ENCODE peak calls at places on chromosomes 6 and 20, in four cellular contexts. One of them, this sample, is unnamed.

GRCh38 chr6:84066536-84066935 is 33.0 kb downstream of the MRAP2 start:
- DNase-seq in HepG2: no peak
- DNase-seq in K562: no peak
- DNase-seq in GM12878: no peak
- DNase-seq in this sample: no peak

GRCh38 chr6:34146801-34147592 is 1.1 kb upstream of the GRM4 start:
- DNase-seq in HepG2: no peak
- DNase-seq in K562: no peak
- DNase-seq in GM12878: no peak
- DNase-seq in this sample: peak

GRCh38 chr6:17013701-17014100 is 88.1 kb upstream of the STMND1 start:
- DNase-seq in HepG2: no peak
- DNase-seq in K562: no peak
- DNase-seq in GM12878: no peak
- DNase-seq in this sample: no peak

GRCh38 chr6:4008324-4009047 is 70.5 kb downstream of the FAM217A start:
- DNase-seq in HepG2: peak
- DNase-seq in K562: peak
- DNase-seq in GM12878: no peak
- DNase-seq in this sample: no peak

GRCh38 chr6:7073810-7074525 is 33.8 kb upstream of the RREB1 start:
- DNase-seq in HepG2: no peak
- DNase-seq in K562: no peak
- DNase-seq in GM12878: peak
- DNase-seq in this sample: no peak

GRCh38 chr6:39224523-39225182 is 4.6 kb downstream of the KCNK5 start:
- DNase-seq in HepG2: no peak
- DNase-seq in K562: no peak
- DNase-seq in GM12878: no peak
- DNase-seq in this sample: no peak

GRCh38 chr6:135812085-135812526 is 39.4 kb upstream of the PDE7B start:
- DNase-seq in HepG2: no peak
- DNase-seq in K562: no peak
- DNase-seq in GM12878: no peak
- DNase-seq in this sample: no peak

GRCh38 chr6:110816677-110817076 is 1.4 kb upstream of the CDK19 start:
- DNase-seq in HepG2: no peak
- DNase-seq in K562: no peak
- DNase-seq in GM12878: no peak
- DNase-seq in this sample: no peak

GRCh38 chr6:119533603-119534279 is 184.2 kb upstream of the MAN1A1 start:
- DNase-seq in HepG2: no peak
- DNase-seq in K562: no peak
- DNase-seq in GM12878: peak
- DNase-seq in this sample: no peak

GRCh38 chr6:7257521-7258230 is 55.3 kb downstream of the SSR1 start:
- DNase-seq in HepG2: no peak
- DNase-seq in K562: no peak
- DNase-seq in GM12878: no peak
- DNase-seq in this sample: no peak

GRCh38 chr20:5122861-5123260 is 3.1 kb upstream of the PCNA start:
- DNase-seq in HepG2: no peak
- DNase-seq in K562: peak
- DNase-seq in GM12878: no peak
- DNase-seq in this sample: no peak

GRCh38 chr6:167671977-167672687 is 154.6 kb upstream of the AFDN start:
- DNase-seq in HepG2: no peak
- DNase-seq in K562: no peak
- DNase-seq in GM12878: no peak
- DNase-seq in this sample: no peak

GRCh38 chr6:17703256-17703694 is 3.5 kb downstream of the NUP153 start:
- DNase-seq in HepG2: peak
- DNase-seq in K562: peak
- DNase-seq in GM12878: no peak
- DNase-seq in this sample: no peak

GRCh38 chr6:8175046-8175777 is 72.9 kb upstream of the EEF1E1 start:
- DNase-seq in HepG2: no peak
- DNase-seq in K562: no peak
- DNase-seq in GM12878: no peak
- DNase-seq in this sample: no peak

GRCh38 chr6:40962241-40962640 is 76.8 kb downstream of the UNC5CL start:
- DNase-seq in HepG2: peak
- DNase-seq in K562: no peak
- DNase-seq in GM12878: peak
- DNase-seq in this sample: no peak

GRCh38 chr20:58433759-58434158 is 44.7 kb downstream of the VAPB start:
- DNase-seq in HepG2: no peak
- DNase-seq in K562: peak
- DNase-seq in GM12878: no peak
- DNase-seq in this sample: no peak

GRCh38 chr6:90388395-90388794 is 91.8 kb upstream of the BACH2 start:
- DNase-seq in HepG2: no peak
- DNase-seq in K562: no peak
- DNase-seq in GM12878: no peak
- DNase-seq in this sample: no peak

GRCh38 chr6:95120984-95121383 is 456.4 kb upstream of the MANEA start:
- DNase-seq in HepG2: no peak
- DNase-seq in K562: no peak
- DNase-seq in GM12878: no peak
- DNase-seq in this sample: no peak

GRCh38 chr20:24870876-24871275 is 78.2 kb upstream of the CST7 start:
- DNase-seq in HepG2: no peak
- DNase-seq in K562: no peak
- DNase-seq in GM12878: no peak
- DNase-seq in this sample: no peak

GRCh38 chr6:160804639-160805038 is 102.6 kb downstream of the PLG start:
- DNase-seq in HepG2: no peak
- DNase-seq in K562: no peak
- DNase-seq in GM12878: no peak
- DNase-seq in this sample: no peak

GRCh38 chr6:54094837-54095236 is 16.4 kb upstream of the MLIP start:
- DNase-seq in HepG2: no peak
- DNase-seq in K562: no peak
- DNase-seq in GM12878: no peak
- DNase-seq in this sample: no peak

DNA sequence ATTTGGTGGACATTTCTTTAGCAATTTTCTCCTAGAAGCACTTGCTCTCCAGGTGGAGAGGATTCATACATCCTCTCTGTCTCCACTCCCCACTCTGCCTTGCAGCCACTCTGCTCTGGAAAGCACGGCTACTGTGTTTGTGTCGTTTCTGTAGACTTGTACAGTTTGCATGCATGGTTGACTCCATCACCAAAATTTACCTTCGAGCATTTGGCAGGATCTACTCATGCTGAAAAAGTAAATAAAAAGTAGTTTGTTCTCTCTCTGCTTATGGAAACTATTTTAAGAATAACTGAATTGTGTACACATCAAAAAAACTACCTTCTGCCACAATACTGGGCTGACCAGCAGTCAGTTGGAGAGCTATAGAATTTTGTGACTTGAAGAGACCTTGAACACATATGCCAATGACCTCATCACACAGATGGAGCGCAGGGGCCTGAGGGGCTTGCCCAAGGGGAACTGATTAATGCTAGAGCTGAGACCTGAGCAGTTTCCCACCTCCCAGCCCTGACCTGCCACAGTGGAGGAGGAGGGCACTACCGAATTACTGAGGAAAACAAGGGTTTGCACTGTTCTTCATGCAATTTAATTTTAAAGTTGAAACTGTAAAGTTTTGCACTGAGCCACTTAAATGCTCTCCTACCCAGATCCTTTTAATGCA is 33.7 kb upstream of the FOXQ1 start:
- DNase-seq in HepG2: peak
- DNase-seq in K562: no peak
- DNase-seq in GM12878: no peak
- DNase-seq in this sample: no peak
- TF ChIP-seq TCF7 in HepG2: no peak
- TF ChIP-seq TCF7 in K562: no peak
- TF ChIP-seq TCF7 in GM12878: no peak
- TF ChIP-seq TCF7 in this sample: no peak

GRCh38 chr6:15622045-15622750 is 40.6 kb downstream of the DTNBP1 start:
- DNase-seq in HepG2: no peak
- DNase-seq in K562: no peak
- DNase-seq in GM12878: no peak
- DNase-seq in this sample: no peak
- TF ChIP-seq ATF3 in HepG2: no peak
- TF ChIP-seq ATF3 in K562: no peak
- TF ChIP-seq ATF3 in GM12878: no peak
- TF ChIP-seq ATF3 in this sample: no peak

GRCh38 chr6:130381459-130382380 is 15.9 kb downstream of the TMEM200A start:
- DNase-seq in HepG2: no peak
- DNase-seq in K562: no peak
- DNase-seq in GM12878: no peak
- DNase-seq in this sample: no peak
- TF ChIP-seq SP1 in HepG2: no peak
- TF ChIP-seq SP1 in K562: no peak
- TF ChIP-seq SP1 in GM12878: no peak
- TF ChIP-seq SP1 in this sample: no peak

GRCh38 chr6:163376167-163376566 is 38.4 kb upstream of the QKI start:
- DNase-seq in HepG2: no peak
- DNase-seq in K562: no peak
- DNase-seq in GM12878: no peak
- DNase-seq in this sample: no peak

GRCh38 chr6:163370807-163371206 is 43.7 kb upstream of the QKI start:
- DNase-seq in HepG2: no peak
- DNase-seq in K562: no peak
- DNase-seq in GM12878: no peak
- DNase-seq in this sample: no peak

GRCh38 chr6:163373240-163373639 is 41.3 kb upstream of the QKI start:
- DNase-seq in HepG2: no peak
- DNase-seq in K562: no peak
- DNase-seq in GM12878: no peak
- DNase-seq in this sample: no peak

GRCh38 chr6:163369628-163370365 is 44.7 kb upstream of the QKI start:
- DNase-seq in HepG2: no peak
- DNase-seq in K562: no peak
- DNase-seq in GM12878: no peak
- DNase-seq in this sample: no peak

GRCh38 chr6:163375361-163375760 is 39.2 kb upstream of the QKI start:
- DNase-seq in HepG2: no peak
- DNase-seq in K562: no peak
- DNase-seq in GM12878: no peak
- DNase-seq in this sample: no peak
- TF ChIP-seq TCF7 in HepG2: no peak
- TF ChIP-seq TCF7 in K562: no peak
- TF ChIP-seq TCF7 in GM12878: no peak
- TF ChIP-seq TCF7 in this sample: no peak

DNA sequence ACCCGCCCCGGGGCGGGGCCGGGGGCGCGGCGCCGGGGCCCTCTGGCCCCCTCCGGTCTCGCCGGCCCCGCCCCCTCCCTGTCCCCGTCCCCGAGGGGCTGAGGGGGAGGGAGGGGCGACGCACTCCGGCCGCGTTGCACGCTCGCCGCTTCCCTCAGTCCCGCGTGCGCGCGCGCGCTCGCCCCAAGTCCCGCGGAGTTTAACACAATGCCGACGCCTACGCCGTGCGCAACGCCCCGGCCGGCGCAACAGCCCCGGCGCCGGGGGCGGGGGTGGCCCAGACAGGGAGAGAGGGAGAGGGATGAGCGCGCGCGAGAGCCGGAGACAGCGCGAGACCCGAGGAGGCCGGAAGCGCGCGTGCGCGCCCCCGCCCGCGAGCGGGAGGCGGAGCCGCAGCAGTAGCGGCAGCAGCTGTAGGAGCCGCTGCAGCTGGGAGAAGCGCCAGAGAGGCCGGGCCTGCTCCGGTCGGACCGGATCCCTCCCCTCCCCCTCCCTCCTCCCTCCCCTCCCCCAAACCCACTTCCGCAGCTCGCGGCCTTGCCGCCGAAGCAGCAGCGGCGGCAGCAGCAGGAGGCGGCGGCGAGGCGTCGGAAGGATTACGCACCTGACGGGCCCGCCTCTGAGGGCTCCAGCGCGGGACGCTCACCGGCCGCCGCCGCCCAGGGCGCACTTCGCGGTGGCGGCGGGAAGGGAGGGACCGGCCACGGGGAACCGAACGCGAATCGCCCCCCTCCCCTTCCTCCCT is 911 bp downstream of the ZBTB2 start:
- DNase-seq in HepG2: peak
- DNase-seq in K562: peak
- DNase-seq in GM12878: peak
- DNase-seq in this sample: peak
- TF ChIP-seq ATF3 in HepG2: no peak
- TF ChIP-seq ATF3 in K562: no peak
- TF ChIP-seq ATF3 in GM12878: no peak
- TF ChIP-seq ATF3 in this sample: no peak

GRCh38 chr20:48723308-48724264 is 104.2 kb downstream of the PREX1 start:
- DNase-seq in HepG2: peak
- DNase-seq in K562: no peak
- DNase-seq in GM12878: no peak
- DNase-seq in this sample: no peak
- TF ChIP-seq SP1 in HepG2: no peak
- TF ChIP-seq SP1 in K562: no peak
- TF ChIP-seq SP1 in GM12878: no peak
- TF ChIP-seq SP1 in this sample: no peak

GRCh38 chr6:126039284-126039683 is 52.9 kb downstream of the TRMT11 start:
- DNase-seq in HepG2: no peak
- DNase-seq in K562: no peak
- DNase-seq in GM12878: no peak
- DNase-seq in this sample: no peak
- TF ChIP-seq TCF7 in HepG2: no peak
- TF ChIP-seq TCF7 in K562: no peak
- TF ChIP-seq TCF7 in GM12878: no peak
- TF ChIP-seq TCF7 in this sample: no peak